ENCODE peak calls at places on chromosomes 4 and X, in ten cellular contexts. B, U, D, M, C, Z, W, X, A and I are unnamed samples.

GRCh38 chrX:119523664-119524184 is 41.5 kb downstream of the STEEP1 start:
- DNase-seq in D (no peak), C (no peak), Z (no peak), B (no peak), W (no peak), U (no peak), M (no peak), X (no peak), A (no peak), I (no peak)

GRCh38 chr4:37799941-37800554 is 26.4 kb upstream of the PGM2 start:
- DNase-seq in B (no peak), U (no peak), W (no peak), C (no peak), M (no peak), Z (no peak), X (no peak), D (no peak), A (no peak), I (no peak)

GRCh38 chr4:109065006-109065405 is 237.5 kb downstream of the COL25A1 start:
- DNase-seq in Z (no peak), A (no peak), D (no peak), U (no peak), W (no peak), M (no peak), X (no peak), B (no peak), C (no peak), I (no peak)

GRCh38 chr4:53706422-53707032 is 115.2 kb upstream of the LNX1 start:
- DNase-seq in C (no peak), B (no peak), M (no peak), Z (no peak), D (peak; percentile 46), W (no peak), X (no peak), U (peak; percentile 40), A (no peak), I (no peak)

GRCh38 chrX:48958635-48959094 is 1.3 kb upstream of the OTUD5 start:
- DNase-seq in B (peak; percentile 37), C (peak; percentile 73), D (peak; percentile 35), U (peak; percentile 51), M (no peak), X (peak; percentile 47), Z (no peak), A (peak; percentile 82), W (no peak), I (peak; percentile 48)

GRCh38 chrX:44223150-44223549 is 120.3 kb downstream of the EFHC2 start:
- DNase-seq in Z (no peak), U (no peak), M (peak; percentile 40), C (no peak), A (no peak), X (peak; percentile 58), B (no peak), W (no peak), D (no peak), I (peak; percentile 82)

GRCh38 chrX:2609431-2610238 is 81.5 kb upstream of the CD99 start:
- DNase-seq in Z (no peak), D (no peak), U (no peak), X (no peak), B (no peak), A (peak; percentile 64), C (no peak), W (no peak), M (no peak), I (no peak)

GRCh38 chrX:136251042-136251991 is at the start of gene MAP7D3:
- DNase-seq in C (no peak), B (peak; percentile 76), M (peak; percentile 64), Z (peak; percentile 32), U (peak; percentile 58), W (no peak), D (peak; percentile 69), A (peak; percentile 82), X (peak; percentile 64), I (peak; percentile 72)

GRCh38 chrX:65723706-65724105 is 56.3 kb downstream of the MSN start:
- DNase-seq in C (no peak), Z (no peak), M (no peak), B (no peak), D (no peak), U (no peak), W (no peak), A (no peak), X (no peak), I (no peak)

GRCh38 chrX:132022863-132023116 is 312 bp upstream of the STK26 start:
- DNase-seq in X (no peak), B (no peak), U (no peak), A (no peak), W (no peak), D (no peak), M (no peak), Z (no peak), C (no peak), I (no peak)

GRCh38 chr4:108411836-108412235 is 208.5 kb upstream of the RPL34 start:
- DNase-seq in C (no peak), U (no peak), Z (no peak), X (no peak), W (no peak), B (no peak), A (no peak), M (no peak), D (no peak), I (no peak)

GRCh38 chr4:85762204-85762884 is 287.4 kb downstream of the ARHGAP24 start:
- DNase-seq in Z (no peak), W (no peak), B (no peak), A (no peak), D (no peak), M (peak; percentile 35), C (no peak), X (no peak), U (no peak), I (peak; percentile 65)

GRCh38 chrX:118823263-118824172 is at the start of gene ZCCHC12:
- DNase-seq in B (peak; percentile 32), X (peak; percentile 35), A (peak; percentile 75), M (peak; percentile 75), D (peak; percentile 26), Z (no peak), C (no peak), U (peak; percentile 64), W (no peak), I (peak; percentile 30)

GRCh38 chrX:46838974-46839480 is 2.2 kb downstream of the RP2 start:
- DNase-seq in X (no peak), M (no peak), U (no peak), B (no peak), C (no peak), A (no peak), W (no peak), Z (no peak), D (no peak), I (no peak)

GRCh38 chr4:3936184-3936583 is 170.0 kb downstream of the ADRA2C start:
- DNase-seq in A (no peak), B (no peak), C (no peak), W (no peak), Z (no peak), M (no peak), U (no peak), X (no peak), D (no peak), I (no peak)

GRCh38 chr4:47462799-47463234 is 685 bp downstream of the COMMD8 start:
- DNase-seq in A (no peak), U (no peak), D (no peak), B (no peak), X (no peak), W (no peak), M (no peak), Z (no peak), C (no peak), I (no peak)

GRCh38 chr4:47466061-47466785 is 2.7 kb upstream of the COMMD8 start:
- DNase-seq in W (no peak), C (no peak), Z (no peak), X (no peak), B (no peak), M (no peak), A (no peak), U (no peak), D (no peak), I (no peak)

GRCh38 chr4:47468686-47469365 is 5.3 kb upstream of the COMMD8 start:
- DNase-seq in X (no peak), A (no peak), U (no peak), C (no peak), Z (no peak), W (no peak), B (no peak), M (no peak), D (no peak), I (no peak)

GRCh38 chr4:47465008-47465407 is 1.5 kb upstream of the COMMD8 start:
- DNase-seq in X (no peak), U (no peak), M (no peak), Z (no peak), D (no peak), B (no peak), A (no peak), W (no peak), C (no peak), I (no peak)

GRCh38 chr4:47463235-47463956 is at the start of gene COMMD8:
- DNase-seq in A (peak; percentile 98), D (peak; percentile 92), U (peak; percentile 97), M (peak; percentile 95), W (no peak), X (peak; percentile 98), C (peak; percentile 99), Z (peak; percentile 90), B (peak; percentile 97), I (peak; percentile 98)
- TF ChIP-seq POLR2A in A (no peak), D (peak; percentile 71), U (peak; percentile 42), M (peak; percentile 51), W (no peak), X (peak; percentile 70), C (no peak), Z (peak; percentile 60), B (peak; percentile 49), I (peak; percentile 76)

DNA sequence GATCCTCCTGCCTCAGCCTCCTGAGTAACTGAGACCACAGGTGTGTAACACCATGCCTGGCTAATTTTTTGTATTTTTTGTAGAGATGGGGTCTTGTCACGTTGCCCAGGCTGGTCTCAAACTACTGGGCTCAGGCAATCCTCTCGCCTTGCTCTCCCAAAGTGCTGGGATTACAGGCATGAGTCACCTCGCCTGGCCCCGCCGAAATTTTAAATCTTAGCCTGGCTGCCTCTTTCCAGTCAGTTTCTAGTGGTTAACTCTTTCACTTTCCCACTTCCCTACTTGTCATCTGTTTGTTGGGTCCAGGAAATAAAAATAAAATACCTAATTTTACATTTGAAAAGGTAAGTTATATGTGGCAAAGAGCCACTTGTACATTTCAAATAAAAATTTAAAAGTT is 62.4 kb downstream of the TMEM165 start:
- DNase-seq in M (no peak), C (no peak), X (no peak), W (no peak), D (no peak), B (no peak), Z (no peak), A (no peak), U (no peak), I (no peak)
- H3K27ac ChIP-seq in M (no peak overlapping the region), C (no peak overlapping the region), X (no peak overlapping the region), W (no peak overlapping the region), D (no peak overlapping the region), B (no peak overlapping the region), Z (no peak overlapping the region), A (no peak overlapping the region), U (no peak overlapping the region), I (no peak overlapping the region)

GRCh38 chr4:1043658-1044468 is 32.4 kb downstream of the FGFRL1 start:
- DNase-seq in Z (peak; percentile 82), U (peak; percentile 97), D (peak; percentile 93), C (peak; percentile 95), X (peak; percentile 76), B (peak; percentile 87), M (peak; percentile 89), A (peak; percentile 97), W (no peak), I (peak; percentile 88)
- TF ChIP-seq POLR2A in Z (no peak), U (no peak), D (no peak), C (no peak), X (no peak), B (no peak), M (no peak), A (no peak), W (no peak), I (no peak)

GRCh38 chr4:158163941-158164665 is 8.7 kb downstream of the GASK1B start:
- DNase-seq in Z (no peak), A (no peak), B (no peak), X (no peak), D (no peak), U (no peak), M (no peak), W (no peak), C (no peak), I (no peak)
- H3K27ac ChIP-seq in Z (peak overlapping the region; percentile 43), A (peak overlapping the region; percentile 83), B (no peak overlapping the region), X (peak overlapping the region; percentile 81), D (no peak overlapping the region), U (peak overlapping the region; percentile 90), M (peak overlapping the region; percentile 16), W (peak overlapping the region; percentile 8), C (no peak overlapping the region), I (peak overlapping the region; percentile 20)